ENCODE peak calls at places on chromosomes 2 and 18, in four cellular contexts. D is stomach, U is heart left ventricle, K is A549. I is an unnamed sample. For H3K4me1, the result is how much of the 10 kb centered on the place peaks cover.

GRCh38 chr2:241211276-241211675 is 22.8 kb downstream of the ANO7 start:
- DNase-seq in D (no peak), K (no peak), U (no peak), I (no peak)

GRCh38 chr2:120287183-120288015 is 34.7 kb downstream of the RALB start:
- DNase-seq in D (no peak), U (no peak), K (peak), I (no peak)

GRCh38 chr2:57536535-57537231 is 509.9 kb upstream of the VRK2 start:
- DNase-seq in K (no peak), U (no peak), D (no peak), I (no peak)

GRCh38 chr18:8380006-8380405 is 229.2 kb upstream of the RAB12 start:
- DNase-seq in U (no peak), D (no peak), K (no peak), I (no peak)

GRCh38 chr2:159612255-159612901 is 4.0 kb downstream of the BAZ2B start:
- DNase-seq in K (peak), D (no peak), U (no peak), I (no peak)

GRCh38 chr2:100119235-100119634 is 23.2 kb downstream of the AFF3 start:
- DNase-seq in D (no peak), U (no peak), K (no peak), I (no peak)

GRCh38 chr2:16477648-16478047 is 188.0 kb downstream of the CYRIA start:
- DNase-seq in D (no peak), U (no peak), K (no peak), I (no peak)

GRCh38 chr2:224875153-224875552 is 159.0 kb upstream of the CCDC195 start:
- DNase-seq in D (no peak), U (no peak), K (no peak), I (no peak)

GRCh38 chr2:204504594-204504993 is 40.7 kb upstream of the PARD3B start:
- DNase-seq in K (no peak), U (no peak), D (no peak), I (no peak)

GRCh38 chr2:223613017-223613950 is 11.1 kb upstream of the SCG2 start:
- DNase-seq in D (peak), K (peak), U (peak), I (peak)

GRCh38 chr2:140359056-140359771 is 1579.0 kb upstream of the NXPH2 start:
- DNase-seq in D (no peak), K (no peak), U (no peak), I (no peak)

GRCh38 chr2:120641366-120641771 is 94.3 kb upstream of the GLI2 start:
- DNase-seq in D (no peak), K (no peak), U (no peak), I (no peak)

GRCh38 chr2:66198873-66199272 is 236.1 kb upstream of the MEIS1 start:
- DNase-seq in D (no peak), U (no peak), K (no peak), I (no peak)

GRCh38 chr2:114550895-114551793 is 108.7 kb downstream of the DPP10 start:
- DNase-seq in K (peak), D (peak), U (no peak), I (peak)

GRCh38 chr2:224195954-224196571 is 157.0 kb upstream of the SERPINE2 start:
- DNase-seq in U (no peak), K (no peak), D (no peak), I (no peak)

GRCh38 chr2:235324324-235324723 is 169.5 kb upstream of the AGAP1 start:
- DNase-seq in U (no peak), K (no peak), D (no peak), I (no peak)

GRCh38 chr2:7704296-7704865 is 787.2 kb downstream of the RNF144A start:
- DNase-seq in U (no peak), D (no peak), K (no peak), I (no peak)

GRCh38 chr18:80143876-80144275 is 34.8 kb downstream of the ADNP2 start:
- DNase-seq in U (no peak), K (no peak), D (no peak), I (no peak)

GRCh38 chr2:239399404-239399999 is 1.3 kb downstream of the HDAC4 start:
- DNase-seq in D (peak), K (peak), U (no peak), I (peak)

GRCh38 chr18:30787410-30787809 is 255.1 kb downstream of the DSC3 start:
- DNase-seq in D (no peak), K (no peak), U (no peak), I (no peak)

GRCh38 chr2:168662651-168663208 is 139.7 kb upstream of the NOSTRIN start:
- DNase-seq in U (no peak), D (no peak), K (no peak), I (no peak)

GRCh38 chr2:8574196-8575010 is 107.5 kb upstream of the ID2 start:
- DNase-seq in D (peak), K (no peak), U (no peak), I (no peak)

GRCh38 chr2:45904931-45905642 is 253.6 kb downstream of the PRKCE start:
- DNase-seq in K (no peak), U (no peak), D (no peak), I (no peak)

DNA sequence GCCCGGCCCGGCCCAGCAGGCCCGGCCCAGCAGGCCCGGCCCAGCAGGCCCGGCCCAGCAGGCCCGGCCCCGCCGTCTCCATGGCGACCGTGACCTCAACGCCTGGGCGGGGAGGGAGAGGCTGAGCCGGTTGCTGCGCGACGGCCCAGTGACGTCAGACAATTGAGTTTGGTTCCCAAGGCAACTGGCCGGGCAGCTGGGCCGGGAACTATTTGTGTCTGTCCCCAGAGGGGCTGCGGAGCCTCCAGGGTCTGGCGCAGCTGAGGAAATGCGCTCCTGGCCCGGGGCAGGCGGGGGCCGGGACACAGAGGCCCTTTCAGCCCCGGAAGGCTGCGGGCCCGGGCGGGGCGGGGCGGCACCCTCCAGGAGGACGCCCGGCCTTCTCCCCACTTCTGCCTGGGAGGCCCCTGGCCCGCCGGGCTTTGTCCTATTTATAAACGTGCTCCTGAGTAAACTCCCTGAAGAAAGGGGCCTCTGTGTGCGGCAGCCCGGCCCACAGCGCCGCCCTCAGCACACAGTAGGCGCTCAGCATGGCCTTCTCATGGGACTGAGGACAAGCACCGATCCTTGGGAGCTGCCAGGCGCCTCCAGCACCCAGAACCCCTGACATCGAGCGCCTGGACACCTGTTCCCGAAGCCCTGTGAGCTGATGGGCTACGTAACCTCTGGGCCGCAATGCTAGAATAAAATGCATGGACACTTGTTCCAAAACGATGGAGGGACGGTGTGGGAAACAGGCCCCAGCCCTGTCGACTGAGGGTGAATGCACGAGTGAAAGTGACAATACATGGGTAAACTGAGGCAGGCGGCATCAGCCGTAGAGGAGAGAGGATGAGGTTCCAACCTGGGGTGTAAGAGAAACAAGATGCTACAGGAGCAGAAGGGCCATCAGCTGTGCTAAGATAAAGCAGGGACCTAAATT is 12.3 kb downstream of the TEX44 start:
- DNase-seq in K (peak), U (peak), D (peak), I (peak)
- TF ChIP-seq CTCF in K (no peak), U (peak), D (no peak), I (no peak)

GRCh38 chr2:103868394-103868793 is 985.5 kb upstream of the POU3F3 start:
- DNase-seq in D (no peak), U (no peak), K (no peak), I (no peak)
- H3K4me1 ChIP-seq in D (under half), U (under half), K (under half), I (under half)

DNA sequence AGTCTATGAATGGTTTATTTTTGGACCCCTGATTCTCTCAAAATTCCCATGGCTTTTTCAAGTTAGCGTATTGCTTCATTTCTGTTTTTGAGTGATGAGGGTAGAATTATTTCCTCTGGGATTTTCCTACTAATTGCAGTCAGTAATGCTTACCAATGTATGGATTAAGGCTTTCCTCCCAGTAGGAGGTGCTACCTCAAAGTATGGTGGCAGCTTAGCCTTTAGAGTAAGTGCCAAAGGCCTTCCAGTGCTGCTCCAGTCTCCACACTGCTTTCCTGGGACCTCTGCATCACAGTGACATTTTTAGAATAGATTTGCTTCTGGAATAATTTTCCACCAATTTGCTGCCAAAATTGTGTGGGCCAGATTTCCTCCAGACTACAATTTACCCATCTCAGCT is 16.2 kb upstream of the SSB start:
- DNase-seq in U (no peak), D (no peak), K (no peak), I (no peak)
- TF ChIP-seq POLR2A in U (no peak), D (no peak), K (no peak), I (no peak)

DNA sequence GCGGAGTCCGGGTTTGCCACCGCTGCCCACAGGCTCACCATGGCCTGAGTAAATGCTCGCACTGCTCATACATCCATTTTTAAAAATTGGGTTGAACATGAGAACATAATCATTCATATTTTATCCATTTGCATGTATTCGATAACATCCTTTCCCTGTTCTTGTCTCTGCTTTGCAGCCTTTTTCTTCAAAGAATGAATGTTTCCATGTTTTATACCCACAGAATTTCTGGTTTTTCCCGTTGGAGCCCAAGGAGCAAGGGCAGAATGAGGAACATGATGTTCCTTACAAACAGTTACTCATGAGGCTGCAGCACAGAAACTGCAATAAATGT is 146.5 kb downstream of the CCDC74A start:
- DNase-seq in D (no peak), K (no peak), U (no peak), I (no peak)
- TF ChIP-seq CTCF in D (no peak), K (peak), U (peak), I (no peak)

DNA sequence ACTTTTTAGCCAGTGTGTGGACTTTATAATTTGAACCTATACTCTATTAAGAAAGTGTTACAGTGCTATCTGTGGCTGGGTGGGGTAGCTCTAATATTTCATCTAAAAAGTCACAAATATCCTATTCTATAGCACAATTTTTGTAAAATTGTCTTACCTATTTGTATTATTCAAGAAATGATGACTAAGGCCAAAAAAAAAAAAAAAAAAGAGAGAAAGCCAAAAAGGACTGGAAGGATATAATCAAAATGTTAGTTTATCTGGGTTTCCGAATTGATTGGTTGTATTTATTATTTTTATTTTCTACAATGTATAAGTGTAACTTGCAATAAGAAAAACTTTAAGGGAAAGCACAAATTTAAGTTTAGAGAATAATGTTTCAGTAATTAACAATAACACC is 5.5 kb downstream of the ARL6IP6 start:
- DNase-seq in K (no peak), D (no peak), U (no peak), I (no peak)
- H3K4me1 ChIP-seq in K (under half), D (under half), U (under half), I (under half)

DNA sequence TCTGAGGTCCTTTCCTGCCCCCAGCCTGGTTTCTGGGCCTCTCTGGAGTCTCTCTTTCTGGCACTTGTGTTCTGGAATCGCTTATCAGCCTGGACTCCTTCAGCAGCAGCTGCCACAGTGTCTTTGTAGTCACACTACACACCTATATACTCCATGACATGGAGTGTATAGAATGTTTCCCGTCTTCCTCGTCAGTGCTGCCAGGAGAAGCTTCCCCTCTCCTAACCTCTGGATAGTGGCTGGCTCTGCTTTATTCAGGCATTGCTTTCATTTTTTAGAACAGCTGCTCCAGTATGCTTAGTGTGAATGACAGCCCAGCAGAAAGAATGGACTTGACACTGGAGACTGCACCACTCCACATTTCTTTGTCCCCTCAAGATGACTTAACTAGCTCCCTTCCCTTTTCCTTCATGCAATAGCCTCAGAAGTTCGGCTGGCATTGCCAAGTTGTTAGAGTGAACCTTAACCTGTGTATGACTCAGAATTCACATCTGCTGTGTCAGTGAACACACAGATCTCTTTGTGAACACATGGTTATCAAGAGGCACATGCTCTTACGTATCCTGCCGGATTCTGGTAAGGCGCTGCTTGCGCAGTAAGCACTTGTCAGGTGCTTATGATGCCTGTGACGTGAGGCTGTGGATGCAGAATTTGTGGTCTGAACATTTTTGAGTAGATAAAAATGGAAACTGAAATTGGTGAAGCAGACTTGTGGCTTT is 73.8 kb downstream of the NEDD4L start:
- DNase-seq in U (no peak), K (peak), D (peak), I (peak)
- TF ChIP-seq POLR2A in U (no peak), K (no peak), D (no peak), I (no peak)

GRCh38 chr2:84257871-84258270 is 201.2 kb downstream of the SUCLG1 start:
- DNase-seq in D (no peak), K (peak), U (no peak), I (no peak)
- TF ChIP-seq CTCF in D (no peak), K (no peak), U (no peak), I (no peak)

DNA sequence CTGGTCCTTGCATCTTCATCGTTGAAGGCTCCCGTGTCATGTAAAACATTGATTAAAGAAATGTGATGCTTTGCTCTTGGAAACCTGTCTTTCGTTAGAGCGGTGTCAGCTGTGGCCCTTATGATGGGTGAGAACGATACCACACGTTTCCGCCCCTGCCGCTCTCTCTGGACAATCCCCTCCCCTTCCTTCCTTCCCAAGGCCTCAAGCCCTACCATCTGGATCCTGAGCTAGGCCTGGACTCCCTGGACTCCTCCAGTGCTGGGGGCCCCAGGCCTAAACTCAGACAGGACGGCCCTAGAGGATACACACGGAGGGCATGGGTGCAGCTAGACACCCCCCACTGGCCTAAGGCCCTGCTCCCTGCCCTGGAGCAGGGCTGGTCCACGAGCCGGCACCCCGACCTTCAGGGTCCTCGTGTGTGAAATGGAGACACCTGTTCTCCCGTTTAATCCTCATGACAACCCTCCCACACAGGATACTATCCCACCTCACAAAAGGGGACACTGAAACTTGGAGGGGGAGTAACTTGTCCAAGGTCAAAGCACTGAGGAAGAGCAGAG is 13.2 kb downstream of the BIN1 start:
- DNase-seq in D (no peak), U (peak), K (no peak), I (no peak)
- H3K4me1 ChIP-seq in D (half or more), U (under half), K (under half), I (under half)

DNA sequence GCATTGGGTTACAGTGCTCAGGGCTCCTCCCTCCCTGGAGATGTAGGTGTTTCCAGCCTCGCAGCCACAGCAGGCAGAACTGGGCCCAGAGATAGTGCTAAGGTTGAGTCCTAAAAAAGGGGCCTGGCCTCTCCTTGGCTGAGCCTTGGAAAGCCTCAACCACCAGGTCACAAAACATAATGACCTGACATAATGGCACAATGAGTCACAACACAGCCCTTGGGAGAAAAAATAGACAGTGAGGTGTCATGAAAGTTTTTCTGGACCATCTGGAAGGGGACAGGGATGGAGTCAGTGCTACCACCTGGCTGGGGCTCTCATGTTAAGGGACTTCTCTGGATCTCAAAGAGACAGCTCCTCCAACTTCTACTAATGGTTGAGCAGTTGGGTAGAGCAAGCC is 92.4 kb upstream of the LCLAT1 start:
- DNase-seq in K (no peak), U (no peak), D (no peak), I (no peak)
- TF ChIP-seq POLR2A in K (no peak), U (no peak), D (no peak), I (no peak)

GRCh38 chr2:26561918-26562810 is 79.0 kb downstream of the CIB4 start:
- DNase-seq in D (peak), U (no peak), K (peak), I (peak)
- TF ChIP-seq CTCF in D (no peak), U (peak), K (peak), I (peak)